ENCODE peak calls at places on chromosomes 5 and 9, in six cellular contexts. One of them, this sample, is unnamed.

GRCh38 chr5:66595877-66596790 is at the start of gene MAST4:
- DNase-seq in brain microvascular endothelial cell: peak; percentile 77
- DNase-seq in OCI-LY7: peak; percentile 83
- DNase-seq in GM23248: peak; percentile 90
- DNase-seq in heart right ventricle: peak; percentile 93
- DNase-seq in ovary: peak; percentile 98
- DNase-seq in this sample: peak; percentile 69

GRCh38 chr5:172035039-172035438 is 28.6 kb upstream of the FBXW11 start:
- DNase-seq in brain microvascular endothelial cell: no peak
- DNase-seq in GM23248: no peak
- DNase-seq in ovary: no peak
- DNase-seq in OCI-LY7: no peak
- DNase-seq in heart right ventricle: no peak
- DNase-seq in this sample: no peak

GRCh38 chr9:136325354-136325753 is 2.0 kb upstream of the GPSM1 start:
- DNase-seq in brain microvascular endothelial cell: no peak
- DNase-seq in GM23248: no peak
- DNase-seq in ovary: peak; percentile 50
- DNase-seq in OCI-LY7: no peak
- DNase-seq in heart right ventricle: peak; percentile 8
- DNase-seq in this sample: no peak

GRCh38 chr9:89225587-89225986 is 47.0 kb upstream of the SHC3 start:
- DNase-seq in ovary: no peak
- DNase-seq in heart right ventricle: no peak
- DNase-seq in OCI-LY7: no peak
- DNase-seq in GM23248: peak; percentile 36
- DNase-seq in brain microvascular endothelial cell: no peak
- DNase-seq in this sample: no peak

GRCh38 chr9:6567140-6567591 is 78.4 kb downstream of the GLDC start:
- DNase-seq in heart right ventricle: no peak
- DNase-seq in ovary: no peak
- DNase-seq in OCI-LY7: no peak
- DNase-seq in GM23248: peak; percentile 97
- DNase-seq in brain microvascular endothelial cell: peak; percentile 94
- DNase-seq in this sample: no peak

GRCh38 chr5:132283423-132284043 is 10.7 kb upstream of the SLC22A4 start:
- DNase-seq in GM23248: peak; percentile 88
- DNase-seq in brain microvascular endothelial cell: peak; percentile 79
- DNase-seq in heart right ventricle: no peak
- DNase-seq in ovary: no peak
- DNase-seq in OCI-LY7: peak; percentile 15
- DNase-seq in this sample: no peak

GRCh38 chr9:4490705-4491620 is 695 bp downstream of the SLC1A1 start:
- DNase-seq in heart right ventricle: peak; percentile 15
- DNase-seq in GM23248: peak; percentile 56
- DNase-seq in ovary: no peak
- DNase-seq in brain microvascular endothelial cell: no peak
- DNase-seq in OCI-LY7: no peak
- DNase-seq in this sample: no peak

GRCh38 chr5:121819661-121820261 is 31.9 kb upstream of the FTMT start:
- DNase-seq in GM23248: no peak
- DNase-seq in heart right ventricle: no peak
- DNase-seq in brain microvascular endothelial cell: no peak
- DNase-seq in ovary: no peak
- DNase-seq in OCI-LY7: no peak
- DNase-seq in this sample: no peak

GRCh38 chr5:77568555-77568954 is 70.0 kb downstream of the OTP start:
- DNase-seq in heart right ventricle: no peak
- DNase-seq in OCI-LY7: no peak
- DNase-seq in ovary: no peak
- DNase-seq in GM23248: no peak
- DNase-seq in brain microvascular endothelial cell: no peak
- DNase-seq in this sample: no peak

GRCh38 chr5:95759005-95759404 is 27.9 kb downstream of the RHOBTB3 start:
- DNase-seq in OCI-LY7: no peak
- DNase-seq in heart right ventricle: no peak
- DNase-seq in ovary: no peak
- DNase-seq in GM23248: no peak
- DNase-seq in brain microvascular endothelial cell: no peak
- DNase-seq in this sample: no peak

GRCh38 chr9:114691046-114691955 is 9.3 kb upstream of the TEX48 start:
- DNase-seq in ovary: no peak
- DNase-seq in heart right ventricle: no peak
- DNase-seq in OCI-LY7: no peak
- DNase-seq in GM23248: peak; percentile 95
- DNase-seq in brain microvascular endothelial cell: peak; percentile 88
- DNase-seq in this sample: no peak

GRCh38 chr5:135040331-135041144 is 6.5 kb upstream of the PITX1 start:
- DNase-seq in brain microvascular endothelial cell: no peak
- DNase-seq in ovary: no peak
- DNase-seq in GM23248: peak; percentile 47
- DNase-seq in heart right ventricle: no peak
- DNase-seq in OCI-LY7: no peak
- DNase-seq in this sample: no peak

GRCh38 chr5:177249761-177250537 is 53.6 kb downstream of the RAB24 start:
- DNase-seq in heart right ventricle: no peak
- DNase-seq in OCI-LY7: no peak
- DNase-seq in brain microvascular endothelial cell: no peak
- DNase-seq in GM23248: no peak
- DNase-seq in ovary: no peak
- DNase-seq in this sample: no peak

GRCh38 chr9:120874861-120875565 is 2.0 kb downstream of the PHF19 start:
- DNase-seq in heart right ventricle: no peak
- DNase-seq in OCI-LY7: no peak
- DNase-seq in ovary: no peak
- DNase-seq in brain microvascular endothelial cell: no peak
- DNase-seq in GM23248: no peak
- DNase-seq in this sample: no peak

GRCh38 chr9:123129411-123129810 is 95.9 kb downstream of the GPR21 start:
- DNase-seq in ovary: no peak
- DNase-seq in brain microvascular endothelial cell: no peak
- DNase-seq in heart right ventricle: no peak
- DNase-seq in GM23248: no peak
- DNase-seq in OCI-LY7: no peak
- DNase-seq in this sample: no peak

GRCh38 chr9:133844876-133845658 is 106.9 kb upstream of the SARDH start:
- DNase-seq in OCI-LY7: no peak
- DNase-seq in brain microvascular endothelial cell: peak; percentile 66
- DNase-seq in heart right ventricle: peak; percentile 83
- DNase-seq in GM23248: no peak
- DNase-seq in ovary: no peak
- DNase-seq in this sample: peak; percentile 49

DNA sequence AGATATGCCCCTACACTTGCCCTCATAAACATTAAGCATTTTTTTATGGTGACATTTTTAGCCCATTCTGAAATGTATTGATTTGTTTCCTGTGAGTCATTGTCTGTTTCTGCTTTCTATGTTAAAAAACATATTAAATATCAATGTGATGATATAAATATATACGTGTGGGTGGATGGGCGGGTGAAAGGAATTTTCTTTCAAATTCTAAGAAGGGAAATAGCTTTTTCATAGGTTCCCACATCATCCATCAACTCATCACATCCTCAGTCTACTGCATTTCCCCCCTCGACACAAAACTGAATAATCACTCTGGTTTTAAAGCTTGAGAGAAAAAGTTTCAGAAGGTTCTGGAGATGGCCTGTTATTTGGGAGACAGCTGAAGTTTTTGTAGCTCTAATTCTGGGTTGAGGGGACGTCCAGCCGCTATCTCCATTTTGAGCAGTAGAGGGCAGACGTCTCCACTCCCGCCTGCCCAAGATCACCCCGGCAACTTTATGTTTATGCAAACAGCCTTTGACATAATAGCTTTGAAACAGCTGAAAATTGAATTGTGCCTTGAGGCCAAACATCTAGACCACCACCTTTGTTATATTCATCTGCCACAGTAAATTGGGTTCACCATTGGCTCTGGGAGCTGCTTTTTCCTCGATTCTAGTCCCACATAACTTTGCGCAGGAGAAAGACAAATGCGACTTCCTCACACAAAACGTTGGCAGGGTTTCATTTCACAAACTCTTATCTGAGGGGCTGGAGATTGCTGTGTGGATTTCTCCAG is 216.2 kb upstream of the CLINT1 start:
- DNase-seq in ovary: peak; percentile 77
- DNase-seq in brain microvascular endothelial cell: peak; percentile 90
- DNase-seq in OCI-LY7: peak; percentile 69
- DNase-seq in heart right ventricle: peak; percentile 28
- DNase-seq in GM23248: peak; percentile 89
- DNase-seq in this sample: peak; percentile 4
- H3K27ac ChIP-seq in ovary: no peak overlapping the region
- H3K27ac ChIP-seq in brain microvascular endothelial cell: peak overlapping the region; percentile 82
- H3K27ac ChIP-seq in OCI-LY7: no peak overlapping the region
- H3K27ac ChIP-seq in heart right ventricle: no peak overlapping the region
- H3K27ac ChIP-seq in GM23248: peak overlapping the region; percentile 91
- H3K27ac ChIP-seq in this sample: no peak overlapping the region

GRCh38 chr9:126514037-126514821 is 99.5 kb upstream of the LMX1B start:
- DNase-seq in GM23248: peak; percentile 74
- DNase-seq in ovary: peak; percentile 68
- DNase-seq in heart right ventricle: peak; percentile 82
- DNase-seq in brain microvascular endothelial cell: peak; percentile 11
- DNase-seq in OCI-LY7: peak; percentile 66
- DNase-seq in this sample: peak; percentile 42

GRCh38 chr9:126516936-126517750 is 96.6 kb upstream of the LMX1B start:
- DNase-seq in heart right ventricle: peak; percentile 67
- DNase-seq in ovary: no peak
- DNase-seq in brain microvascular endothelial cell: peak; percentile 45
- DNase-seq in GM23248: peak; percentile 94
- DNase-seq in OCI-LY7: peak; percentile 24
- DNase-seq in this sample: no peak

GRCh38 chr9:126515001-126515872 is 98.5 kb upstream of the LMX1B start:
- DNase-seq in GM23248: no peak
- DNase-seq in heart right ventricle: no peak
- DNase-seq in ovary: peak; percentile 28
- DNase-seq in brain microvascular endothelial cell: no peak
- DNase-seq in OCI-LY7: no peak
- DNase-seq in this sample: no peak

GRCh38 chr9:126516561-126516935 is 97.2 kb upstream of the LMX1B start:
- DNase-seq in GM23248: no peak
- DNase-seq in ovary: no peak
- DNase-seq in brain microvascular endothelial cell: no peak
- DNase-seq in heart right ventricle: no peak
- DNase-seq in OCI-LY7: no peak
- DNase-seq in this sample: no peak

GRCh38 chr9:126515873-126516505 is 97.7 kb upstream of the LMX1B start:
- DNase-seq in ovary: peak; percentile 18
- DNase-seq in brain microvascular endothelial cell: no peak
- DNase-seq in heart right ventricle: no peak
- DNase-seq in GM23248: no peak
- DNase-seq in OCI-LY7: no peak
- DNase-seq in this sample: no peak
- H3K27ac ChIP-seq in ovary: no peak overlapping the region
- H3K27ac ChIP-seq in brain microvascular endothelial cell: no peak overlapping the region
- H3K27ac ChIP-seq in heart right ventricle: no peak overlapping the region
- H3K27ac ChIP-seq in GM23248: no peak overlapping the region
- H3K27ac ChIP-seq in OCI-LY7: no peak overlapping the region
- H3K27ac ChIP-seq in this sample: no peak overlapping the region

DNA sequence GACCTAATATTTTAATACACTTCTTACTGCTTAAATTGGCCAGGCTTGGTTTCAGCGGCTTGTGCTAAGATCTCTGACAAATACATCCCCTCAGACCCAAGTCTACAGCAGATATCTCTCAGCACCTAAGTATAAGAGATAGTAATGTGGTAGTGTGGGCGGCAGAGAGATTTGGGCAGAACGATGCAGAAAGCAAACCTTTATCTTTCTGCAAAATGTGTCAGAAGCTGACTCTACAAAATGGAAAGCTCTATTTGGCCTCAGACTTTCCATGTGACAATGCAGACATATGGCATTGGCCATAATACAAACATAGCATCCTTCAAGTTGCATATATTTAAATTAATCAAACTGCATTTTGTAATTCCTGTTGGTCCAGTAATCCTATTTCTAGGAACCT is 102.6 kb upstream of the RAI14 start:
- DNase-seq in OCI-LY7: no peak
- DNase-seq in GM23248: no peak
- DNase-seq in heart right ventricle: no peak
- DNase-seq in brain microvascular endothelial cell: no peak
- DNase-seq in ovary: no peak
- DNase-seq in this sample: no peak
- H3K27ac ChIP-seq in OCI-LY7: no peak overlapping the region
- H3K27ac ChIP-seq in GM23248: no peak overlapping the region
- H3K27ac ChIP-seq in heart right ventricle: no peak overlapping the region
- H3K27ac ChIP-seq in brain microvascular endothelial cell: no peak overlapping the region
- H3K27ac ChIP-seq in ovary: no peak overlapping the region
- H3K27ac ChIP-seq in this sample: no peak overlapping the region

GRCh38 chr9:98941946-98942523 is 1.7 kb upstream of the COL15A1 start:
- DNase-seq in ovary: no peak
- DNase-seq in brain microvascular endothelial cell: no peak
- DNase-seq in OCI-LY7: no peak
- DNase-seq in heart right ventricle: no peak
- DNase-seq in GM23248: no peak
- DNase-seq in this sample: no peak

GRCh38 chr9:98943682-98944129 is at the start of gene COL15A1:
- DNase-seq in heart right ventricle: peak; percentile 40
- DNase-seq in OCI-LY7: no peak
- DNase-seq in GM23248: peak; percentile 61
- DNase-seq in ovary: peak; percentile 84
- DNase-seq in brain microvascular endothelial cell: no peak
- DNase-seq in this sample: no peak

GRCh38 chr9:98942906-98943681 is 613 bp upstream of the COL15A1 start:
- DNase-seq in GM23248: peak; percentile 9
- DNase-seq in brain microvascular endothelial cell: no peak
- DNase-seq in ovary: no peak
- DNase-seq in heart right ventricle: no peak
- DNase-seq in OCI-LY7: no peak
- DNase-seq in this sample: no peak

GRCh38 chr9:98940278-98940677 is 3.4 kb upstream of the COL15A1 start:
- DNase-seq in GM23248: no peak
- DNase-seq in heart right ventricle: no peak
- DNase-seq in OCI-LY7: no peak
- DNase-seq in ovary: peak; percentile 74
- DNase-seq in brain microvascular endothelial cell: no peak
- DNase-seq in this sample: no peak

DNA sequence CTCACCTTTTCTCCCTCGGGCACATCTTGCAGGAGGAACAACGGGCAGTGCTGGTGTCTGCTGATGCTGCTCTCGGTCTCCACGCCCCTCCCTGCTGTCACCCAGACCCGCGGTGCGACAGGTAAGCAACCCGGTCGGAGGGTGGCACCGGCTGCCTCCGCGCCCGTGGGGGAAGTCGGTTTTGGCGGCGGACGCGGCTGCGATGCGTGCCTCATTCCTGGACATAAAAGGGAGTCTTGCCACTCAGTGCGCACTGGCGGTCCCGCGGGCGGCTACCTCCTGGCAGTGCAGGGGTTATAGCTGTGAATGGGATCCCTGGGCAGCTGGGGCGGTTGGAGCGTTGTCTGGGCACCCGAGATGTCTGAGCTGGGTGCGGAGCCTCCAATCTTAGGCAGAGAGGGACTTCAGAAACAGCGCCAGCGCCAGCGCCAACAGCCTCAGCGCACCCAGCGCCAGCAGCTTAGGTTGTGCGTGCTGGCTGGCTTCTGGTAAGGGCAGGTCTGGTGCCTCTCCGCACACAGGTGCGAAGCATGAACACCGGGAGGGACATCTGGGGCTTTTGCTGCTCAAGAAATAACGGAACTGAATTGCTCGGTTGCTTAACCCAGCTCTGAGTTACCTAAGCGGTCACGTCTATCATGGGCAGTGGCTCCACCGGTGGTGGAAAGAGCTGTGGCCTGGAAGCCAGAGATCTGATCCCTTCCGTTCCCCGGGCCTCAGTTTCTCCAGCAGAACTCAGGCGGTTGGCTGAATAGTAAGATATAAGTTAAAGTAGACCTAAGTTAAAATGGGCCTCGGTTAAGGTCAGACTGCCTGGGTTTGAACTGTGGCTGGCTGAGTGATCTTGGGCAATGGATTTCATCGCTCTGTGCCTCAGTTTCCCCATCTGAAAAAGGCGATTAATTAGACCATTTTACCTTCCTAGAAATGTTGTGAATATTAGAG is 695 bp downstream of the COL15A1 start:
- DNase-seq in OCI-LY7: no peak
- DNase-seq in GM23248: peak; percentile 50
- DNase-seq in brain microvascular endothelial cell: no peak
- DNase-seq in ovary: peak; percentile 69
- DNase-seq in heart right ventricle: peak; percentile 34
- DNase-seq in this sample: peak; percentile 9
- H3K27ac ChIP-seq in OCI-LY7: no peak overlapping the region
- H3K27ac ChIP-seq in GM23248: no peak overlapping the region
- H3K27ac ChIP-seq in brain microvascular endothelial cell: no peak overlapping the region
- H3K27ac ChIP-seq in ovary: peak overlapping the region; percentile 16
- H3K27ac ChIP-seq in heart right ventricle: peak overlapping the region; percentile 82
- H3K27ac ChIP-seq in this sample: no peak overlapping the region

This sample was measured in substantia nigra.